ENCODE peak calls at places on chromosomes 3 and 15, in five cellular contexts. One of them, this sample, is unnamed.

GRCh38 chr3:63385629-63386028 is 107.5 kb downstream of the SYNPR start:
- DNase-seq in K562: no peak
- DNase-seq in breast epithelium: no peak
- DNase-seq in sigmoid colon: no peak
- DNase-seq in Peyer's patch: no peak
- DNase-seq in this sample: no peak

GRCh38 chr3:167241048-167241845 is 138.8 kb downstream of the ZBBX start:
- DNase-seq in K562: no peak
- DNase-seq in sigmoid colon: no peak
- DNase-seq in breast epithelium: no peak
- DNase-seq in Peyer's patch: no peak
- DNase-seq in this sample: no peak

GRCh38 chr3:108488631-108489030 is 21.8 kb downstream of the MYH15 start:
- DNase-seq in K562: no peak
- DNase-seq in Peyer's patch: no peak
- DNase-seq in sigmoid colon: no peak
- DNase-seq in breast epithelium: no peak
- DNase-seq in this sample: no peak

GRCh38 chr15:73572296-73572695 is 60.9 kb downstream of the NPTN start:
- DNase-seq in K562: no peak
- DNase-seq in breast epithelium: no peak
- DNase-seq in Peyer's patch: no peak
- DNase-seq in sigmoid colon: no peak
- DNase-seq in this sample: no peak

GRCh38 chr3:106758459-106758858 is 618.8 kb upstream of the CCDC54 start:
- DNase-seq in breast epithelium: no peak
- DNase-seq in K562: no peak
- DNase-seq in Peyer's patch: no peak
- DNase-seq in sigmoid colon: no peak
- DNase-seq in this sample: no peak

GRCh38 chr3:7781395-7781794 is 720.2 kb upstream of the LMCD1 start:
- DNase-seq in breast epithelium: no peak
- DNase-seq in Peyer's patch: no peak
- DNase-seq in sigmoid colon: no peak
- DNase-seq in K562: no peak
- DNase-seq in this sample: no peak

GRCh38 chr3:12424635-12425319 is 59.5 kb upstream of the TSEN2 start:
- DNase-seq in breast epithelium: no peak
- DNase-seq in sigmoid colon: no peak
- DNase-seq in K562: no peak
- DNase-seq in Peyer's patch: no peak
- DNase-seq in this sample: no peak

GRCh38 chr3:13785351-13785750 is 94.5 kb downstream of the WNT7A start:
- DNase-seq in K562: no peak
- DNase-seq in sigmoid colon: no peak
- DNase-seq in breast epithelium: no peak
- DNase-seq in Peyer's patch: peak
- DNase-seq in this sample: no peak

GRCh38 chr15:98657721-98658120 is 9.4 kb downstream of the IGF1R start:
- DNase-seq in K562: no peak
- DNase-seq in sigmoid colon: no peak
- DNase-seq in Peyer's patch: no peak
- DNase-seq in breast epithelium: no peak
- DNase-seq in this sample: no peak

GRCh38 chr3:183227586-183227985 is 25.5 kb upstream of the B3GNT5 start:
- DNase-seq in sigmoid colon: no peak
- DNase-seq in breast epithelium: no peak
- DNase-seq in Peyer's patch: no peak
- DNase-seq in K562: peak
- DNase-seq in this sample: no peak

GRCh38 chr3:79140718-79141117 is 627.1 kb downstream of the ROBO1 start:
- DNase-seq in sigmoid colon: no peak
- DNase-seq in K562: no peak
- DNase-seq in breast epithelium: no peak
- DNase-seq in Peyer's patch: no peak
- DNase-seq in this sample: no peak

GRCh38 chr3:123021388-123021787 is 6.2 kb downstream of the SEMA5B start:
- DNase-seq in sigmoid colon: no peak
- DNase-seq in Peyer's patch: no peak
- DNase-seq in K562: no peak
- DNase-seq in breast epithelium: no peak
- DNase-seq in this sample: no peak

GRCh38 chr3:127167315-127168043 is 25.5 kb upstream of the PRR23E start:
- DNase-seq in K562: no peak
- DNase-seq in breast epithelium: no peak
- DNase-seq in Peyer's patch: peak
- DNase-seq in sigmoid colon: no peak
- DNase-seq in this sample: no peak

GRCh38 chr3:33858131-33858530 is 59.7 kb downstream of the PDCD6IP start:
- DNase-seq in K562: no peak
- DNase-seq in sigmoid colon: no peak
- DNase-seq in Peyer's patch: no peak
- DNase-seq in breast epithelium: no peak
- DNase-seq in this sample: no peak

GRCh38 chr15:87287156-87287555 is 969.4 kb downstream of the NTRK3 start:
- DNase-seq in breast epithelium: no peak
- DNase-seq in sigmoid colon: no peak
- DNase-seq in K562: no peak
- DNase-seq in Peyer's patch: no peak
- DNase-seq in this sample: no peak

GRCh38 chr3:139457066-139457465 is 19.2 kb downstream of the RBP2 start:
- DNase-seq in Peyer's patch: no peak
- DNase-seq in breast epithelium: no peak
- DNase-seq in sigmoid colon: no peak
- DNase-seq in K562: no peak
- DNase-seq in this sample: no peak

GRCh38 chr15:61639491-61639890 is 410.4 kb upstream of the RORA start:
- DNase-seq in breast epithelium: no peak
- DNase-seq in sigmoid colon: no peak
- DNase-seq in K562: no peak
- DNase-seq in Peyer's patch: no peak
- DNase-seq in this sample: no peak

GRCh38 chr3:42827023-42827422 is 17.8 kb downstream of the ACKR2 start:
- DNase-seq in K562: no peak
- DNase-seq in sigmoid colon: no peak
- DNase-seq in Peyer's patch: no peak
- DNase-seq in breast epithelium: no peak
- DNase-seq in this sample: no peak

GRCh38 chr15:93415576-93415975 is 326.6 kb upstream of the RGMA start:
- DNase-seq in breast epithelium: no peak
- DNase-seq in sigmoid colon: no peak
- DNase-seq in K562: no peak
- DNase-seq in Peyer's patch: no peak
- DNase-seq in this sample: no peak

GRCh38 chr3:43753743-43754142 is 63.0 kb downstream of the ABHD5 start:
- DNase-seq in K562: no peak
- DNase-seq in sigmoid colon: no peak
- DNase-seq in Peyer's patch: no peak
- DNase-seq in breast epithelium: no peak
- DNase-seq in this sample: peak

GRCh38 chr3:71585126-71585525 is 1.6 kb upstream of the FOXP1 start:
- DNase-seq in K562: peak
- DNase-seq in breast epithelium: no peak
- DNase-seq in Peyer's patch: no peak
- DNase-seq in sigmoid colon: no peak
- DNase-seq in this sample: no peak

GRCh38 chr3:129016725-129017530 is 15.8 kb downstream of the EFCC1 start:
- DNase-seq in K562: peak
- DNase-seq in Peyer's patch: no peak
- DNase-seq in breast epithelium: no peak
- DNase-seq in sigmoid colon: no peak
- DNase-seq in this sample: no peak

GRCh38 chr15:74158855-74159650 is 14.5 kb upstream of the ISLR start:
- DNase-seq in breast epithelium: no peak
- DNase-seq in Peyer's patch: no peak
- DNase-seq in K562: no peak
- DNase-seq in sigmoid colon: no peak
- DNase-seq in this sample: no peak

GRCh38 chr15:40844543-40844981 is 714 bp downstream of the SPINT1 start:
- DNase-seq in K562: no peak
- DNase-seq in Peyer's patch: no peak
- DNase-seq in breast epithelium: peak
- DNase-seq in sigmoid colon: no peak
- DNase-seq in this sample: no peak

GRCh38 chr3:99972380-99973104 is 141.8 kb downstream of the FILIP1L start:
- DNase-seq in Peyer's patch: no peak
- DNase-seq in breast epithelium: no peak
- DNase-seq in sigmoid colon: no peak
- DNase-seq in K562: no peak
- DNase-seq in this sample: no peak

GRCh38 chr3:38576131-38577088 is 73.1 kb downstream of the SCN5A start:
- DNase-seq in Peyer's patch: no peak
- DNase-seq in breast epithelium: no peak
- DNase-seq in sigmoid colon: no peak
- DNase-seq in K562: no peak
- DNase-seq in this sample: no peak

GRCh38 chr15:78004919-78005634 is 72.4 kb downstream of the TBC1D2B start:
- DNase-seq in K562: no peak
- DNase-seq in sigmoid colon: peak
- DNase-seq in breast epithelium: no peak
- DNase-seq in Peyer's patch: no peak
- DNase-seq in this sample: peak

GRCh38 chr3:19866751-19867347 is 67.2 kb downstream of the EFHB start:
- DNase-seq in sigmoid colon: no peak
- DNase-seq in K562: peak
- DNase-seq in Peyer's patch: no peak
- DNase-seq in breast epithelium: no peak
- DNase-seq in this sample: no peak

GRCh38 chr3:64801856-64802255 is 114.1 kb upstream of the ADAMTS9 start:
- DNase-seq in sigmoid colon: no peak
- DNase-seq in Peyer's patch: no peak
- DNase-seq in K562: no peak
- DNase-seq in breast epithelium: no peak
- DNase-seq in this sample: no peak

GRCh38 chr3:156899951-156900350 is 73.8 kb downstream of the LEKR1 start:
- DNase-seq in K562: no peak
- DNase-seq in breast epithelium: no peak
- DNase-seq in sigmoid colon: no peak
- DNase-seq in Peyer's patch: no peak
- DNase-seq in this sample: no peak

GRCh38 chr15:52103217-52104207 is 9.1 kb downstream of the BCL2L10 start:
- DNase-seq in sigmoid colon: peak
- DNase-seq in Peyer's patch: no peak
- DNase-seq in K562: peak
- DNase-seq in breast epithelium: no peak
- DNase-seq in this sample: peak

GRCh38 chr3:15207836-15208504 is 1.9 kb downstream of the CAPN7 start:
- DNase-seq in Peyer's patch: no peak
- DNase-seq in K562: no peak
- DNase-seq in breast epithelium: no peak
- DNase-seq in sigmoid colon: no peak
- DNase-seq in this sample: no peak
- TF ChIP-seq POLR2A in Peyer's patch: no peak
- TF ChIP-seq POLR2A in K562: no peak
- TF ChIP-seq POLR2A in breast epithelium: no peak
- TF ChIP-seq POLR2A in sigmoid colon: no peak
- TF ChIP-seq POLR2A in this sample: no peak

GRCh38 chr15:44447772-44448376 is 20.4 kb downstream of the CTDSPL2 start:
- DNase-seq in Peyer's patch: no peak
- DNase-seq in K562: no peak
- DNase-seq in sigmoid colon: no peak
- DNase-seq in breast epithelium: no peak
- DNase-seq in this sample: no peak
- TF ChIP-seq POLR2A in Peyer's patch: no peak
- TF ChIP-seq POLR2A in K562: no peak
- TF ChIP-seq POLR2A in sigmoid colon: no peak
- TF ChIP-seq POLR2A in breast epithelium: no peak
- TF ChIP-seq POLR2A in this sample: no peak

GRCh38 chr3:159928071-159928491 is 60.6 kb upstream of the IL12A start:
- DNase-seq in breast epithelium: no peak
- DNase-seq in sigmoid colon: no peak
- DNase-seq in Peyer's patch: no peak
- DNase-seq in K562: no peak
- DNase-seq in this sample: no peak

GRCh38 chr3:159919873-159920272 is 68.8 kb upstream of the IL12A start:
- DNase-seq in K562: no peak
- DNase-seq in Peyer's patch: no peak
- DNase-seq in sigmoid colon: no peak
- DNase-seq in breast epithelium: no peak
- DNase-seq in this sample: no peak

GRCh38 chr3:159926573-159926972 is 62.1 kb upstream of the IL12A start:
- DNase-seq in breast epithelium: no peak
- DNase-seq in sigmoid colon: no peak
- DNase-seq in K562: no peak
- DNase-seq in Peyer's patch: no peak
- DNase-seq in this sample: no peak

GRCh38 chr3:159923961-159924360 is 64.7 kb upstream of the IL12A start:
- DNase-seq in Peyer's patch: no peak
- DNase-seq in K562: no peak
- DNase-seq in sigmoid colon: no peak
- DNase-seq in breast epithelium: no peak
- DNase-seq in this sample: no peak

GRCh38 chr3:159922861-159923312 is 65.7 kb upstream of the IL12A start:
- DNase-seq in K562: no peak
- DNase-seq in sigmoid colon: no peak
- DNase-seq in breast epithelium: no peak
- DNase-seq in Peyer's patch: no peak
- DNase-seq in this sample: no peak
- TF ChIP-seq POLR2A in K562: no peak
- TF ChIP-seq POLR2A in sigmoid colon: no peak
- TF ChIP-seq POLR2A in breast epithelium: no peak
- TF ChIP-seq POLR2A in Peyer's patch: no peak
- TF ChIP-seq POLR2A in this sample: no peak

GRCh38 chr3:15205934-15206661 is at the start of gene CAPN7:
- DNase-seq in K562: peak
- DNase-seq in breast epithelium: peak
- DNase-seq in Peyer's patch: peak
- DNase-seq in sigmoid colon: peak
- DNase-seq in this sample: peak
- TF ChIP-seq POLR2A in K562: peak
- TF ChIP-seq POLR2A in breast epithelium: peak
- TF ChIP-seq POLR2A in Peyer's patch: peak
- TF ChIP-seq POLR2A in sigmoid colon: peak
- TF ChIP-seq POLR2A in this sample: peak

DNA sequence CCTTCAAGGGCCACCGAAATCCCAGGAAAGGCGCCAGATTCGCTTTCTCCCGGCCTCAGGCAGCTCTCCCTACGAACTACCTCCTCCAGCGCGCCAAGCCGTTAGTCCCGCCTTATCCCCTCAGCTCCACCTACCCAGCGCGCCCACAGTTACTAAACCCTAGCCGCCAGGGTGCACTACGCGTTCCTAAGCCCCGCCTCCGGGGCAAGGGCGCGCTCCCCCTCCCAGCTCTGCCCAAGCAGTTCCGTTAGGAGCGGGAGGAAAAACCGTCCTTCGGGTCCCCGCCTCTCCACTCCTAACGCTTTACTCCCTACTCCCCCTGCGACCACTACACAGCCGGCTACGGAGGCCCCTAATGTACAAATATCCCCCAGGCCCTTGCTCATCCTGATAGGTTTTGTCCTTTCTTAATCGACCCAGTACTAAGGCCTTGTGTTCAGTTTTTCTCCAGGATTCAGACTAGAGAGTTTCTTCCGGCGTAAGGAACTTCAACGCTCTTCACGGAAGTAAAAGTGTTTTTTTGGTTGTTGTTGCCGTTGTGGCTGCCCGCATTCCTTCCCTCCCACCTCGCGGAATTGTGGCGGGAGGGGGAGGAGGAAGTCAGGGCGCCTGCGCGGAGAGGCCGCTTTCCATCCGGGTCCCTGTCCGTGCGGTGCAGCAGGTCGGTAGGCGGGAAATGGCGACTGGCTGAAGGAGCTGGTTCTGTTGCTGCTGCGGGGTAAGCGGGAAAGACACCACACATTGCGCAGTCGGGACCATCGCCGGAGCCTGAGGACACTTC is at the start of gene CTDSPL2:
- DNase-seq in sigmoid colon: peak
- DNase-seq in Peyer's patch: peak
- DNase-seq in breast epithelium: peak
- DNase-seq in K562: peak
- DNase-seq in this sample: peak
- TF ChIP-seq POLR2A in sigmoid colon: peak
- TF ChIP-seq POLR2A in Peyer's patch: no peak
- TF ChIP-seq POLR2A in breast epithelium: peak
- TF ChIP-seq POLR2A in K562: peak
- TF ChIP-seq POLR2A in this sample: peak